ENCODE peak calls at places on chromosomes 6 and 20, in eight cellular contexts. B, Q, Y, L, M, H, U and J are unnamed samples.

GRCh38 chr20:3887870-3888614 is 1.1 kb upstream of the PANK2 start:
- DNase-seq in B (no peak), Q (no peak), Y (no peak), L (no peak), M (no peak), H (no peak), U (no peak), J (no peak)

GRCh38 chr6:158819977-158820632 is 937 bp upstream of the EZR start:
- DNase-seq in B (no peak), Q (no peak), Y (no peak), L (no peak), M (no peak), H (no peak), U (no peak), J (no peak)

GRCh38 chr20:11807070-11807741 is 110.5 kb upstream of the BTBD3 start:
- DNase-seq in B (no peak), Q (no peak), Y (no peak), L (peak), M (no peak), H (peak), U (no peak), J (peak)

GRCh38 chr6:166318649-166319600 is 10.7 kb upstream of the PRR18 start:
- DNase-seq in B (peak), Q (no peak), Y (no peak), L (no peak), M (no peak), H (no peak), U (no peak), J (no peak)

GRCh38 chr6:33860706-33861474 is 57.1 kb upstream of the MLN start:
- DNase-seq in B (no peak), Q (no peak), Y (no peak), L (no peak), M (no peak), H (peak), U (no peak), J (no peak)

GRCh38 chr20:20743511-20744169 is 31.2 kb upstream of the RALGAPA2 start:
- DNase-seq in B (peak), Q (no peak), Y (peak), L (no peak), M (no peak), H (peak), U (peak), J (no peak)

GRCh38 chr20:20946122-20946759 is 159.9 kb downstream of the LINC00237 start:
- DNase-seq in B (no peak), Q (no peak), Y (no peak), L (no peak), M (no peak), H (no peak), U (no peak), J (no peak)

GRCh38 chr6:44696099-44696498 is 308.6 kb downstream of the CDC5L start:
- DNase-seq in B (no peak), Q (no peak), Y (no peak), L (peak), M (no peak), H (no peak), U (no peak), J (no peak)

GRCh38 chr6:93972791-93973190 is 553.4 kb upstream of the EPHA7 start:
- DNase-seq in B (no peak), Q (no peak), Y (no peak), L (no peak), M (no peak), H (no peak), U (no peak), J (no peak)

GRCh38 chr6:18314317-18314997 is 50.1 kb upstream of the DEK start:
- DNase-seq in B (no peak), Q (no peak), Y (no peak), L (no peak), M (no peak), H (no peak), U (no peak), J (no peak)

GRCh38 chr6:112595841-112596240 is 248.7 kb downstream of the RFPL4B start:
- DNase-seq in B (no peak), Q (no peak), Y (no peak), L (no peak), M (no peak), H (no peak), U (no peak), J (no peak)

GRCh38 chr6:165895421-165896165 is 232.6 kb upstream of the PDE10A start:
- DNase-seq in B (no peak), Q (no peak), Y (no peak), L (no peak), M (no peak), H (no peak), U (no peak), J (no peak)

GRCh38 chr6:26071135-26071534 is 16.1 kb upstream of the HFE start:
- DNase-seq in B (no peak), Q (no peak), Y (peak), L (no peak), M (no peak), H (no peak), U (no peak), J (no peak)

GRCh38 chr6:64890609-64891008 is 816.4 kb downstream of the EYS start:
- DNase-seq in B (no peak), Q (no peak), Y (no peak), L (no peak), M (no peak), H (peak), U (no peak), J (no peak)

GRCh38 chr20:24406761-24407550 is 62.5 kb upstream of the SYNDIG1 start:
- DNase-seq in B (no peak), Q (no peak), Y (no peak), L (no peak), M (no peak), H (no peak), U (no peak), J (no peak)

GRCh38 chr6:88445188-88445958 is 279.2 kb upstream of the CNR1 start:
- DNase-seq in B (no peak), Q (no peak), Y (no peak), L (no peak), M (no peak), H (peak), U (no peak), J (no peak)

GRCh38 chr6:139296927-139297326 is 5.1 kb upstream of the TXLNB start:
- DNase-seq in B (no peak), Q (no peak), Y (no peak), L (no peak), M (no peak), H (no peak), U (no peak), J (no peak)

GRCh38 chr20:14790771-14791517 is 453.5 kb upstream of the FLRT3 start:
- DNase-seq in B (no peak), Q (no peak), Y (peak), L (peak), M (no peak), H (no peak), U (no peak), J (no peak)

GRCh38 chr6:13787146-13787545 is 27.2 kb downstream of the MCUR1 start:
- DNase-seq in B (no peak), Q (no peak), Y (no peak), L (no peak), M (no peak), H (peak), U (no peak), J (no peak)

GRCh38 chr20:38043512-38044300 is 10.2 kb downstream of the RPRD1B start:
- DNase-seq in B (no peak), Q (no peak), Y (no peak), L (no peak), M (no peak), H (peak), U (no peak), J (no peak)

GRCh38 chr6:11233936-11234573 is 1.6 kb upstream of the NEDD9 start:
- DNase-seq in B (no peak), Q (no peak), Y (no peak), L (no peak), M (no peak), H (no peak), U (no peak), J (no peak)

GRCh38 chr6:54267798-54268197 is 40.4 kb upstream of the TINAG start:
- DNase-seq in B (no peak), Q (no peak), Y (peak), L (no peak), M (no peak), H (peak), U (no peak), J (no peak)

GRCh38 chr6:152458648-152459047 is 178.5 kb downstream of the SYNE1 start:
- DNase-seq in B (no peak), Q (no peak), Y (no peak), L (peak), M (no peak), H (peak), U (no peak), J (no peak)

GRCh38 chr6:31723980-31724691 is 963 bp downstream of the MPIG6B start:
- DNase-seq in B (peak), Q (no peak), Y (no peak), L (no peak), M (no peak), H (no peak), U (no peak), J (no peak)

GRCh38 chr20:10225439-10226080 is 6.9 kb downstream of the SNAP25 start:
- DNase-seq in B (no peak), Q (no peak), Y (no peak), L (no peak), M (no peak), H (no peak), U (no peak), J (no peak)

DNA sequence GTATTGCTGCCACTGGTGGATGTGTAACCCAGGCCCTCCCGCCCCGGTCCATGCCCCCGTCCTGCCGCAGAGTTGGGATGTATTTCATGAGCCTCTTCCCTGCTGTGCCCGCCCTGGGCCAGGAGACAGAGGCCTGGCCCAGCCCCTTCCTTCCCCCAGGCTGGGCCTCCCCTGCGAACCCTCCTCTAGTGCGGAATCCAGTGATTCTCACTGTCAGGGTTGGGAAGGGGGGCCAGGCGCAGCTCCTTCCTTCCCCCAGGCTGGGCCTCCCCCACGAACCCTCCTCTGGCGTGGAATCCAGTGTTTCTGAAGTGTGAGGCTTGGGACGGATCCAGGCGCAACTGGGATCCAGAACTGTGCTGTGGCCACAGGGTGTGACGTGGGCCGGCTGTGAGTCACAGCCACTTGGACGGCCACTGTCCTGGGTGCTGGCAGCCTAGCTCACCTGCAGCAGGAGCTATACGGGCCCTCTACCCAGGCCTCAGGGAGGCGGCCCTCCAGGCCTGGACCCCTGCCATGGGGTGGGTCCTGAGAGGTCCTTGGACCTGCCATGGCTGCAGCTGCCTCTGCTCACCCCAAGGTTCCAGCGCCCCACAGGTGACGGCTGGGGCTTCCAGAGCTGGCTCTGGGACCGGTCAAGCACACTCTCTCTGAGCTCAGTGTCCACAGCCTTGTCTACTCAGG is 28.3 kb downstream of the COL20A1 start:
- DNase-seq in B (peak), Q (no peak), Y (no peak), L (peak), M (no peak), H (no peak), U (no peak), J (no peak)
- TF ChIP-seq CTCF in B (no peak), Q (no peak), Y (no peak), L (no peak), M (no peak), H (no peak), U (no peak), J (no peak)

GRCh38 chr6:4788953-4789584 is 12.9 kb downstream of the CDYL start:
- DNase-seq in B (no peak), Q (no peak), Y (no peak), L (no peak), M (no peak), H (no peak), U (no peak), J (no peak)
- TF ChIP-seq CTCF in B (no peak), Q (peak), Y (no peak), L (no peak), M (no peak), H (no peak), U (no peak), J (no peak)

DNA sequence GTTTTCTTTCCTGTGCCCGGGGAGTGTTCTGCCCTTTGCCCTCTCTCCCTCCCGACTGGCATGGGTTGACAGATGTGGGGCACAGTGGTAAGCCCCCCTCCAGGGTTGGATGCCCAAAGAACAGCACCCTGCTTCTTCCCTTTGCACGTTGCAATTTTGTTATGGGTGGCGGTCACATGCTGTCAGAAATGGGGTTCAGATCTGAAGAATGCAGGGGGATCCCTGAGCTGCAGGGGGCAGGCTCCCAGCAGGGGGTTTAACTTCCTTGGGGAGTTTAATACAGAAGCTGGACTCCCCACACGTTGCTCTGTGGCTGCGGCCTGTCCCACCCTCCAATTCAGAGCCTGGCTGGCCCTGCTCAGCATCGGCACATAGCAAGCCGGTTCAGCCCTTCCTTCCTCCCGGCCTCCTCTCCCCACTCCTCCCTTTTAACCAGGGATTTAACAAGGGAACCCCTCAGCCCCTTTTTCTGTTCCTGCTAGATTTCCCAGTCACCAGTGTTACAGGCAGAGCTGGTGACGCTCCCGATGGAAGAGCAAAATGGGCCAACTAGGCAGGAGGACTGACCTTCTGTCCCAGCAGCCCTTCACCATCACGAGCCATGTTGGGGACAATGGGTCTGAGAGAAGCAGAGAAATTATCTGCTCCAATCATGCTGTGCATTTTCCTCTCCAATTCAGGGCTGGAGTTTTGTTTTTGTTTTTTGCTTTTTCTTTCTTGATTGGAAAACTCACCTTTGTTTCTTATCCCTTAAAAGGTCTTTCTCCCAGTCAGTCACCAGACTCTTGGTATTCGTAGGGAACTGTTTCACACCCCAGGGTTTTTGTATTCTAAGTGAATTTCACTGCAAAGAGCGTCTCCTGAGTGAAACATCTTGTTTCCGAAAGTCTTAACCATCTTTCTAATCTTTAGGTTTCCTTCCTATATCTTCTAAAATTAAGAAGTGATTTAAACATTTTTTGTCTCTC is 6.8 kb downstream of the FOXF2 start:
- DNase-seq in B (no peak), Q (no peak), Y (no peak), L (no peak), M (no peak), H (no peak), U (peak), J (no peak)
- TF ChIP-seq CTCF in B (no peak), Q (no peak), Y (no peak), L (no peak), M (no peak), H (no peak), U (no peak), J (no peak)

GRCh38 chr6:156943167-156943566 is 166.0 kb downstream of the ARID1B start:
- DNase-seq in B (no peak), Q (no peak), Y (no peak), L (no peak), M (no peak), H (no peak), U (no peak), J (no peak)
- TF ChIP-seq CTCF in B (no peak), Q (no peak), Y (no peak), L (no peak), M (no peak), H (no peak), U (no peak), J (peak)

GRCh38 chr20:57287901-57288300 is 21.5 kb upstream of the BMP7 start:
- DNase-seq in B (no peak), Q (no peak), Y (no peak), L (no peak), M (no peak), H (no peak), U (no peak), J (no peak)

GRCh38 chr20:57289401-57290177 is 23.1 kb upstream of the BMP7 start:
- DNase-seq in B (no peak), Q (no peak), Y (no peak), L (no peak), M (no peak), H (no peak), U (no peak), J (no peak)

GRCh38 chr20:57287007-57287810 is 20.8 kb upstream of the BMP7 start:
- DNase-seq in B (no peak), Q (no peak), Y (no peak), L (no peak), M (no peak), H (no peak), U (no peak), J (no peak)

GRCh38 chr20:57290178-57290484 is 23.7 kb upstream of the BMP7 start:
- DNase-seq in B (no peak), Q (no peak), Y (no peak), L (no peak), M (no peak), H (no peak), U (no peak), J (no peak)

GRCh38 chr20:57288676-57289075 is 22.2 kb upstream of the BMP7 start:
- DNase-seq in B (no peak), Q (no peak), Y (no peak), L (no peak), M (no peak), H (no peak), U (no peak), J (no peak)
- TF ChIP-seq CTCF in B (no peak), Q (no peak), Y (no peak), L (no peak), M (no peak), H (no peak), U (no peak), J (no peak)

GRCh38 chr20:32155017-32155965 is 45.8 kb downstream of the TM9SF4 start:
- DNase-seq in B (peak), Q (peak), Y (peak), L (peak), M (peak), H (peak), U (peak), J (peak)
- TF ChIP-seq CTCF in B (peak), Q (peak), Y (no peak), L (peak), M (no peak), H (peak), U (peak), J (peak)

GRCh38 chr20:59207742-59208357 is 44.2 kb downstream of the ZNF831 start:
- DNase-seq in B (peak), Q (peak), Y (no peak), L (no peak), M (no peak), H (peak), U (peak), J (no peak)
- TF ChIP-seq CTCF in B (peak), Q (peak), Y (peak), L (peak), M (peak), H (peak), U (peak), J (peak)

DNA sequence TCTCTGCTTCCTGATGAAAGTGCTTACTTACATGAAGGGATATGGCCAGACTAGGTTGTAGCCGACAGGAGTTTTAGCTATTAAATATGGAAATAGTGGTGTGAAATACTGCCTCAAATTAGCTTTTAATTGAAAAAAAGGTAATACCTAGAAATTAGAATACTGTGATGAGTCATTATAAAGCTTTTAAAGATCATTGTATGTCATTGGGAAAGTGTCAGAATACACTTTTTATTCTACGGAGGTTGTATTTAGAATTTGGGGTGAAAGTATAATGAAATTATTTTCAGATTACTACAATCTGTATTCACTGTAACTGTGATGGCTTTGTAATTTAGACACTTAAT is 2.2 kb downstream of the LOC128125822 start:
- DNase-seq in B (no peak), Q (no peak), Y (no peak), L (no peak), M (no peak), H (no peak), U (no peak), J (no peak)
- TF ChIP-seq CTCF in B (no peak), Q (no peak), Y (no peak), L (no peak), M (no peak), H (no peak), U (no peak), J (no peak)

GRCh38 chr20:12837646-12838045 is 171.1 kb upstream of the SPTLC3 start:
- DNase-seq in B (no peak), Q (no peak), Y (no peak), L (no peak), M (no peak), H (no peak), U (no peak), J (no peak)

GRCh38 chr20:12835999-12836398 is 172.8 kb upstream of the SPTLC3 start:
- DNase-seq in B (no peak), Q (no peak), Y (no peak), L (no peak), M (no peak), H (no peak), U (no peak), J (no peak)

GRCh38 chr20:12833861-12834260 is 174.9 kb upstream of the SPTLC3 start:
- DNase-seq in B (no peak), Q (no peak), Y (no peak), L (no peak), M (no peak), H (no peak), U (no peak), J (no peak)

GRCh38 chr20:12838261-12838866 is 170.4 kb upstream of the SPTLC3 start:
- DNase-seq in B (no peak), Q (no peak), Y (no peak), L (no peak), M (no peak), H (no peak), U (no peak), J (no peak)
- TF ChIP-seq CTCF in B (no peak), Q (peak), Y (peak), L (peak), M (no peak), H (peak), U (no peak), J (peak)